ENCODE peak calls at places on chromosomes 11 and 22, in four cellular contexts. M is spleen, A is mammary epithelial cell, H is sigmoid colon. K is an unnamed sample.

GRCh38 chr11:70490208-70490607 is 91.9 kb downstream of the CTTN start:
- DNase-seq in M (peak; percentile 40), H (peak; percentile 40), A (no peak), K (no peak)

GRCh38 chr11:120334894-120335462 is 1.2 kb upstream of the ARHGEF12 start:
- DNase-seq in H (peak; percentile 82), M (no peak), A (peak; percentile 66), K (no peak)

GRCh38 chr11:12465332-12465731 is 88.0 kb downstream of the PARVA start:
- DNase-seq in M (no peak), H (no peak), A (no peak), K (no peak)

GRCh38 chr11:17014321-17014773 is at the start of gene PLEKHA7:
- DNase-seq in A (no peak), H (peak; percentile 47), M (peak; percentile 68), K (no peak)

GRCh38 chr11:133078012-133078411 is 454.3 kb downstream of the OPCML start:
- DNase-seq in A (no peak), M (no peak), H (no peak), K (no peak)

GRCh38 chr11:126284829-126285228 is 1.9 kb downstream of the TIRAP start:
- DNase-seq in A (peak; percentile 93), M (no peak), H (peak; percentile 78), K (no peak)

GRCh38 chr22:43862074-43862881 is at the start of gene SULT4A1:
- DNase-seq in A (peak; percentile 11), M (peak; percentile 52), H (peak; percentile 62), K (no peak)

GRCh38 chr22:11616811-11617210 is 3911.2 kb upstream of the OR11H1 start:
- DNase-seq in A (no peak), H (no peak), M (peak; percentile 49), K (no peak)

GRCh38 chr22:24744638-24745037 is 29.9 kb downstream of the PIWIL3 start:
- DNase-seq in M (no peak), A (no peak), H (no peak), K (no peak)

GRCh38 chr11:27386176-27386575 is 23.2 kb upstream of the CCDC34 start:
- DNase-seq in A (no peak), H (no peak), M (no peak), K (no peak)

GRCh38 chr11:27722117-27722844 is 22.0 kb upstream of the BDNF start:
- DNase-seq in H (no peak), A (peak; percentile 49), M (no peak), K (no peak)

GRCh38 chr11:35845860-35846259 is 98.0 kb upstream of the LDLRAD3 start:
- DNase-seq in M (no peak), H (no peak), A (peak; percentile 54), K (no peak)

GRCh38 chr22:20805972-20806471 is 32.1 kb downstream of the SERPIND1 start:
- DNase-seq in M (no peak), H (no peak), A (no peak), K (peak; percentile 41)

GRCh38 chr11:81345609-81346008 is 1388.1 kb downstream of the FAM181B start:
- DNase-seq in M (no peak), A (no peak), H (no peak), K (no peak)

DNA sequence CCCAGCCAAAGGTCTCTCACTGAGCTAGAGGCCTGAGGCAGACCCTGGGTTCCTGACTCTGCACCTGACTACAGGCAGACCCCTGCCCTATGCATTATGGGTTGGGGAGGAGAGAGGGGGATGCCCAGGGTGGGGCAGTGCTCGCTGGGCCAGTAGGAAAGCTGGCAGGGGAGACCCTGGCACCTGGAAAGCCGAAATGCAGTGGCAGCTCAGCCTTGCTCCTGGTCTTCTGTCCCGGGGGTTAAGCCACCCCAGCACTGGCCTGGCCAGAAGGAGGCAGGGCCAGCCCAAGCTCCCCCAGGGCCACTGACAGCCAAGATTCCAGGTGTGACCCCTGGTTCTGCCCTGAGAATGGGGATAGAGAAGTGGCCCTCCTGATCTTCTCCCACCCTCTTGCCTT is 5.4 kb downstream of the ARAP1 start:
- DNase-seq in M (peak; percentile 69), H (no peak), A (no peak), K (no peak)
- H3K27ac ChIP-seq in M (no peak overlapping the region), H (no peak overlapping the region), A (no peak overlapping the region), K (no peak overlapping the region)

DNA sequence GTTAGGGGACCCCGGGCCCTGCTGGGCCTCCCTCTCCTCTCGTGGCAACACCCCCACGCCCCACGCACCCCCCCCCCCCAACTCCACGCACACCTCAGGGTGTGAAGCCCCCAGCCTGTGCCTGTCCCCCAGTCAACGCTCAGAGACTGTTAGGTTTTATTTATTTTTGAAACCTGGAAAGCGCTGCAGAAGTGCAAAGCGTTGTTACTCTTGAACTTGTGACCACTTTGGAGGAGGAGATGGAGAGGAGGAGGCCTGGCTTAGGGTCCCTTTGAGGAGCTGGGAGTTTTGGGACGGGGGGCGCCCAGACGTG is 929 bp downstream of the PIK3IP1 start:
- DNase-seq in M (no peak), A (no peak), H (no peak), K (no peak)
- TF ChIP-seq CTCF in M (no peak), A (no peak), H (no peak), K (no peak)

GRCh38 chr11:65486570-65487466 is 12.0 kb upstream of the MALAT1 start:
- DNase-seq in A (no peak), H (peak; percentile 64), M (no peak), K (peak; percentile 79)
- H3K27ac ChIP-seq in A (peak overlapping the region; percentile 97), H (peak overlapping the region; percentile 96), M (peak overlapping the region; percentile 61), K (peak overlapping the region; percentile 98)

DNA sequence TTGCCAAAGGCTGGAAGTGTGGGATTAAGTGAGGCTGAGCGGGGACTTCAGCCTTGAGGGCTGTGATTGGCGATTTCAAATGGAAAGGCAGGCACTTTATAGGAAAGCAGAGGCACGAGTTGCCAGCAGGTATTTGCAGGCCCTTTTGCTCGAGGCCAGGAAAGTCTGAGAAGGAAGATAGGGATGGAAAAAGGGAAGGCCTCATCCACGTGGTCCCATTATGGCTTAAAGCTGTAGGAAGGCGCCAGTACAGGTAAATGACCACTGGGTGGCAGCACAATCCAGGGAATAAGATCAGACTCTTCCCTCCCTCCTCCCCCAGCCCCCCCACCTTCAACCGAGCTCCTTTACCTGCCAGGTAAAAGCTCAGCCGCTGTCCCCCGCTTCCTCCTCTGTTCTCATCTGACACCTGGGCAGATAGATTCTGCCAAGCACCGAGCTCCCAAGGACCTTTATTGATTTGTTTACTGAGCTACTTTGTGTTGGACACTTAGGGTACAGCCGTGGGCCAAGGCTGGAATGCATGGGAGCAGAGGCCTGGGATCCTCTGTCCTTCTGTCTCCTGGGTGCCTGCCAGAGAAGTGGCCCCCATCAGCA is 7.5 kb downstream of the P2RX3 start:
- DNase-seq in M (peak; percentile 82), A (peak; percentile 60), H (peak; percentile 80), K (no peak)
- TF ChIP-seq CTCF in M (peak; percentile 94), A (peak; percentile 69), H (peak; percentile 46), K (peak; percentile 80)

GRCh38 chr11:1866776-1867175 is 13.9 kb downstream of the LSP1 start:
- DNase-seq in A (no peak), M (peak; percentile 70), H (no peak), K (no peak)

GRCh38 chr11:1864831-1865665 is 12.2 kb downstream of the LSP1 start:
- DNase-seq in M (peak; percentile 77), H (no peak), A (no peak), K (no peak)

GRCh38 chr11:1867381-1867780 is 14.5 kb downstream of the LSP1 start:
- DNase-seq in A (no peak), M (peak; percentile 75), H (no peak), K (no peak)

GRCh38 chr11:1868056-1868635 is 15.3 kb downstream of the LSP1 start:
- DNase-seq in A (no peak), H (no peak), M (no peak), K (no peak)

DNA sequence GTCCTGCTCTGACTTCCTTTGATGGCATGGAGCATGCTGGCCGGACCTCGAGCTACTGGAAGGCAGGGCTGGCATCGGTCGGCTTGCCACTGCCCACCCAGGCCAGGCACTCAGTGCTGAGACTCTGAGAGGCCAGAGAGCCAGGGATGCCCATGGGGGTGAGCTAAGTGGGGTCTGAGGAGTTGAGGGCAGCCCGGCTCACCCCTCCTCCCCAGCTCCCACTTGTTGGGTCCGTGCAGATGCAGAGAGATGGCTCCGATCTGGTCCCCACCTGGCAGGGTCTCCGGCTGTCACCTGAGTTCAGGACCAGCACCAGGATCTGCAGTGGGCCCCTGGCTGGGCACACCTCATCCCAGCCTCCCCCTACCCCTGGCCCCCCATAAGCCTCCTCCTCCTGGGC is 13.3 kb downstream of the LSP1 start:
- DNase-seq in H (no peak), M (peak; percentile 75), A (no peak), K (no peak)
- H3K27ac ChIP-seq in H (peak overlapping the region; percentile 84), M (no peak overlapping the region), A (no peak overlapping the region), K (peak overlapping the region; percentile 18)

GRCh38 chr11:20592741-20593140 is 6.7 kb upstream of the SLC6A5 start:
- DNase-seq in H (no peak), M (no peak), A (no peak), K (no peak)
- TF ChIP-seq CTCF in H (no peak), M (no peak), A (peak; percentile 30), K (no peak)

GRCh38 chr11:63532150-63532549 is 4.5 kb upstream of the PLAAT4 start:
- DNase-seq in H (no peak), M (no peak), A (no peak), K (no peak)

GRCh38 chr11:63532799-63533475 is 3.7 kb upstream of the PLAAT4 start:
- DNase-seq in M (no peak), H (no peak), A (no peak), K (no peak)

GRCh38 chr11:63523151-63523550 is 13.5 kb upstream of the PLAAT4 start:
- DNase-seq in A (no peak), H (no peak), M (no peak), K (no peak)

GRCh38 chr11:63530021-63530420 is 6.6 kb upstream of the PLAAT4 start:
- DNase-seq in H (no peak), A (no peak), M (no peak), K (no peak)

DNA sequence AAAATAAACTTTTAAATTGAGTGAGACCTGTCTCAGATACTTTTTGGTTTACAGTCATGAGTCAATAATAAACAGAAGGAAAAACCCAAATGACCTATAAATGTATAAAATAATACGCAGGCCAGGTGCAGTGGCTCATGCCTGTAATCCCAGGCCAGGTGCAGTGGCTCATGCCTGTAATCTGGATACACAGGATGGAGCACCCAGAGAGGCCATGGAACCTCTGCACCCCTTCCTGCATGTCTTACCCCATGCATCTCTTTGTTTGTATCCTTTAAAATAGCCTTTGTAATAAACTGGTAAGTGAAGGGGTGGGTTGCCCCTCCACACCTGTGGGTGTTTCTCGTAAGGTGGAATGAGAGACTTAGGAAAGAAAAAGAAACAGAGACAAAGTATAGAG is 8.9 kb upstream of the PLAAT4 start:
- DNase-seq in A (no peak), H (no peak), M (no peak), K (no peak)
- H3K27ac ChIP-seq in A (no peak overlapping the region), H (no peak overlapping the region), M (no peak overlapping the region), K (no peak overlapping the region)